ENCODE peak calls at places on chromosome 1, in four cellular contexts. J is fibroblast of the aortic adventitia, P is OCI-LY7, G is HepG2. X is an unnamed sample.

GRCh38 chr1:199774433-199775089 is 252.9 kb upstream of the NR5A2 start:
- DNase-seq in J (no peak), P (no peak), G (no peak), X (peak; percentile 74)

GRCh38 chr1:182350839-182351238 is 40.8 kb downstream of the GLUL start:
- DNase-seq in J (no peak), P (no peak), G (no peak), X (no peak)

GRCh38 chr1:41385398-41386189 is 24.4 kb downstream of the FOXO6 start:
- DNase-seq in J (no peak), P (no peak), G (no peak), X (no peak)

GRCh38 chr1:156845055-156845952 is 13.6 kb downstream of the INSRR start:
- DNase-seq in J (no peak), P (no peak), G (no peak), X (no peak)

GRCh38 chr1:17531343-17531681 is 8.2 kb upstream of the ARHGEF10L start:
- DNase-seq in J (no peak), P (no peak), G (no peak), X (no peak)

GRCh38 chr1:33612877-33613487 is 140.5 kb downstream of the ZSCAN20 start:
- DNase-seq in J (peak; percentile 80), P (peak; percentile 57), G (peak; percentile 48), X (peak; percentile 67)

GRCh38 chr1:202662081-202662480 is 48.2 kb downstream of the SYT2 start:
- DNase-seq in J (no peak), P (no peak), G (no peak), X (no peak)

GRCh38 chr1:224160171-224160682 is 22.8 kb upstream of the DEGS1 start:
- DNase-seq in J (no peak), P (no peak), G (no peak), X (no peak)

GRCh38 chr1:172662464-172663109 is 3.7 kb downstream of the FASLG start:
- DNase-seq in J (no peak), P (peak; percentile 7), G (no peak), X (peak; percentile 84)

GRCh38 chr1:172656576-172656975 is 2.3 kb upstream of the FASLG start:
- DNase-seq in J (no peak), P (no peak), G (no peak), X (no peak)

GRCh38 chr1:172657586-172657985 is 1.3 kb upstream of the FASLG start:
- DNase-seq in J (no peak), P (no peak), G (no peak), X (no peak)

GRCh38 chr1:172661107-172661506 is 2.2 kb downstream of the FASLG start:
- DNase-seq in J (no peak), P (no peak), G (no peak), X (no peak)

GRCh38 chr1:172658871-172659453 is at the start of gene FASLG:
- DNase-seq in J (no peak), P (no peak), G (no peak), X (no peak)
- H3K4me3 ChIP-seq in J (no peak within 1 kb of the TSS), P (no peak within 1 kb of the TSS), G (no peak within 1 kb of the TSS), X (no peak within 1 kb of the TSS)

DNA sequence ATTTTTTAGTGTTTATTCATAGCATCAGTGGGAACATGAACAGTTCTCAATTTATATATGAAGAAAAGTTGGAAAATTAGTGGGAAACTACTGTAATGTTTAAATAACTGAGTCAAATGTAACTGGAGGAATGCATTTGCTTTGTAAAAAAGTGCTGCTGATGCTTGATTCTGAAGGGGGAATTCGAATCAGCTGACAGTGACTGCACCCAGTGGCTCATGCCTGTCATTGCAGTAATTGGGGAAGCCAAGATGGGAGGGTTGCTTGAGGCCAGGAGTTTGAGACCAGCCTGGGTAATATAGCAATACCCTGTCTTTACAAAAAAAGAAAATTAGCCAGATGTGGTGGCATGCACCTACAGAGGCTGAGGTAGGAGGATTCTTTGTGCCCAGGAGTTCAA is 398.4 kb downstream of the ZP4 start:
- DNase-seq in J (no peak), P (no peak), G (no peak), X (no peak)
- TF ChIP-seq CTCF in J (no peak), P (peak; percentile 25), G (no peak), X (no peak)

GRCh38 chr1:54273837-54274192 is 73.8 kb downstream of the MRPL37 start:
- DNase-seq in J (no peak), P (no peak), G (no peak), X (peak; percentile 34)
- H3K4me3 ChIP-seq in J (no peak overlapping the region), P (no peak overlapping the region), G (no peak overlapping the region), X (no peak overlapping the region)

DNA sequence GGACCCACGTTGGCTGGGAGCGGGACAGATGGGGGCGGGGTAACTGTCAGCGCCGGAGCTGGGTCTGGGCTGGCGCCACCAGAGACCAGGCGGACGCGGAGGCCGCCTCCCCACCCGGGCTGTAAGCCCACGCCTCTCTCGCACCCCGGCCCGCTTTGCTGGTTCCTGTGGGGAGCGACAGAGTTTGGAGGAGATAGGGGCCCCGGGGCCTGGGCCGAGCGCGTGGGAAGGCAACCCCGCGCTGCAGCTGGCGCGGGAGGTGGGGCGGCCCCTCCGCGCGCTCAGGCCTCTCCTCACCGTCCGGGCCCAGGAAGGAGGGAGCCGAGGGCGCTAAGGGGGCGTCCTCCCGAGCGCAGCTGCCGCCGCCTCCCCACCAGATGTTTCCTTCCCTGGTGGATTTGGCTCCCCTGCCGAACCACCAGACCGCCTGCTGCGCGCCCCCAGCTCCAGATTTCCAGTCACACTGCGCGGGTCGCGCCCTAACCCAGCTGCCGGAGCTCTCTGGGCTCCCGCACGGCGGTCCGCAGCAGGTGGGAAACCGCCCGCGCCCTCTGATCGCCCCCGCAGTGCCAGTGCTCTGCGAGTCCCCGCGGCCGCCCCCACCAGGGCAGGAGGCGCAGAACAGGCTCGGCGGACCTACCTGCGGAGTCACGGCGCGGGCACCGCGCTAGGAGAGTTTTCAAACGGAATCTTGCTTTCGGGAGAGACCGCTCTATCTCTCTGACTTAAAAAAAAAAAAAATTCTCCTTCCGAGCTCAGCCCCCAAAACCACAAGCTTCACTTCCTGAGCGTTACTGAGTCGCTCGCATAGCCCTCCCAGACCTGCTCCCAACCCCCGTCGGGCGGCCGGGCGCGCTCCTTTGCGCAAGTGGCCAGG is 1.1 kb downstream of the GFI1 start:
- DNase-seq in J (peak; percentile 8), P (peak; percentile 51), G (peak; percentile 49), X (peak; percentile 35)
- TF ChIP-seq CTCF in J (peak; percentile 28), P (peak; percentile 61), G (peak; percentile 77), X (peak; percentile 46)

DNA sequence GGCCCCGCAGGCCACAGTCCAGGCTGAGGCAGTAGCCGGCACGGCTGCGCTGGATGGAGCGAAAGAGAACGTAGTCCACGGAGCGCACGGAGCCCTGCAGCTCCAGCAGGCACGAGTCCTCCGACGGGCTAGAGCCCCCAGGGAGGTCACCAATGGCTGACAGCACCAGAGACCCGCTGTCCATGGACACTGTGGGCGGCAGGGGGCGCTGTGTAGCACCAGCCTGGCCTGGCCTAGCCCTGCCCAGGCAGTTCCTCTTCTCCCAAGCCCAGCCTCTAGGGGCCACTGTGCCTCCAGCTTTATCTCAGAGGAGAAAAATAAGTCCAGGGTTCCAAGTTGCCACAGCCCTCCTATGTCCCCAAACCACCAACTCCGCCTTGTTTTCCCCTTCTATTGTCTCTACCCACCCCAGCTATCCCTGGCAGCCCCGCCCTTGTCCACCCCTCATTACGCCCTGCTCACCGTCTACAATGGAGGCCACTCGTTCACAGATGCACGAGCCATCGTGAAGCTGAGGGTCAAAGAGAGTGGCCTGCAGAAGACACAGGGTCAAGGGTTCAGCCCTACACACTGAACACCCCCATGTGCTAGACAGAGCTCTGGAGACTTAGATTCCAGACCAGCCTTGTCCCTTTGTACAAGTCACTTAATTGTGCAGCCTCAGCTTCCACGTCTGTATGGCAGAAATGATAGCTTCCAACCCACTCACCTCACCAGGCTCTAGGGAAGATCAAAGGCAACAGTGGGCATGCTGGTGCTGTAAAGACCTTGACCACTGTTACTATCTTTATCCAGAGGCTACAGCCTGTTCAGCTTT is 4.4 kb downstream of the ENTREP3 start:
- DNase-seq in J (peak; percentile 92), P (peak; percentile 95), G (peak; percentile 90), X (peak; percentile 90)
- H3K4me3 ChIP-seq in J (no peak overlapping the region), P (peak overlapping the region; percentile 65), G (no peak overlapping the region), X (no peak overlapping the region)

X was measured in astrocyte of the spinal cord.